ENCODE peak calls at places on chromosomes 7 and 10, in eight cellular contexts. One of them, this sample, is unnamed. For H3K36me3, the result is how much of the 10 kb centered on the place peaks cover.

GRCh38 chr10:74460812-74461211 is 309.8 kb downstream of the ADK start:
- DNase-seq in sigmoid colon: no peak
- DNase-seq in HepG2: no peak
- DNase-seq in K562: no peak
- DNase-seq in transverse colon: no peak
- DNase-seq in suprapubic skin: no peak
- DNase-seq in SK-N-SH: no peak
- DNase-seq in stomach: no peak
- DNase-seq in this sample: no peak

GRCh38 chr7:608954-609711 is 89.5 kb upstream of the PDGFA start:
- DNase-seq in transverse colon: no peak
- DNase-seq in sigmoid colon: no peak
- DNase-seq in SK-N-SH: no peak
- DNase-seq in stomach: no peak
- DNase-seq in suprapubic skin: no peak
- DNase-seq in HepG2: no peak
- DNase-seq in K562: no peak
- DNase-seq in this sample: no peak

GRCh38 chr10:65891073-65891981 is 1034.5 kb upstream of the LRRTM3 start:
- DNase-seq in K562: no peak
- DNase-seq in suprapubic skin: no peak
- DNase-seq in stomach: no peak
- DNase-seq in SK-N-SH: no peak
- DNase-seq in HepG2: no peak
- DNase-seq in transverse colon: no peak
- DNase-seq in sigmoid colon: no peak
- DNase-seq in this sample: no peak

GRCh38 chr10:36448760-36449681 is 676.4 kb upstream of the ANKRD30A start:
- DNase-seq in K562: no peak
- DNase-seq in sigmoid colon: no peak
- DNase-seq in suprapubic skin: no peak
- DNase-seq in transverse colon: no peak
- DNase-seq in HepG2: no peak
- DNase-seq in stomach: no peak
- DNase-seq in SK-N-SH: no peak
- DNase-seq in this sample: no peak

GRCh38 chr7:6422926-6423632 is 24.7 kb downstream of the DAGLB start:
- DNase-seq in sigmoid colon: no peak
- DNase-seq in stomach: peak
- DNase-seq in SK-N-SH: no peak
- DNase-seq in K562: no peak
- DNase-seq in HepG2: no peak
- DNase-seq in suprapubic skin: no peak
- DNase-seq in transverse colon: no peak
- DNase-seq in this sample: no peak

GRCh38 chr10:119136084-119136483 is 29.4 kb downstream of the SFXN4 start:
- DNase-seq in K562: no peak
- DNase-seq in suprapubic skin: no peak
- DNase-seq in sigmoid colon: peak
- DNase-seq in HepG2: no peak
- DNase-seq in stomach: no peak
- DNase-seq in SK-N-SH: no peak
- DNase-seq in transverse colon: no peak
- DNase-seq in this sample: no peak

GRCh38 chr10:6219494-6219836 is 16.7 kb downstream of the PFKFB3 start:
- DNase-seq in K562: no peak
- DNase-seq in suprapubic skin: no peak
- DNase-seq in HepG2: no peak
- DNase-seq in sigmoid colon: peak
- DNase-seq in stomach: no peak
- DNase-seq in SK-N-SH: no peak
- DNase-seq in transverse colon: no peak
- DNase-seq in this sample: no peak

GRCh38 chr10:100303724-100304319 is 17.3 kb upstream of the BLOC1S2 start:
- DNase-seq in sigmoid colon: no peak
- DNase-seq in stomach: no peak
- DNase-seq in K562: peak
- DNase-seq in suprapubic skin: no peak
- DNase-seq in HepG2: peak
- DNase-seq in SK-N-SH: peak
- DNase-seq in transverse colon: no peak
- DNase-seq in this sample: no peak

GRCh38 chr7:117777335-117778150 is 95.7 kb downstream of the CTTNBP2 start:
- DNase-seq in K562: no peak
- DNase-seq in sigmoid colon: no peak
- DNase-seq in stomach: no peak
- DNase-seq in suprapubic skin: no peak
- DNase-seq in SK-N-SH: no peak
- DNase-seq in HepG2: no peak
- DNase-seq in transverse colon: peak
- DNase-seq in this sample: no peak

GRCh38 chr7:157138424-157139141 is at the start of gene UBE3C:
- DNase-seq in sigmoid colon: peak
- DNase-seq in K562: peak
- DNase-seq in HepG2: peak
- DNase-seq in transverse colon: peak
- DNase-seq in SK-N-SH: peak
- DNase-seq in suprapubic skin: peak
- DNase-seq in stomach: peak
- DNase-seq in this sample: no peak

GRCh38 chr10:100568937-100569336 is 33.2 kb downstream of the HIF1AN start:
- DNase-seq in SK-N-SH: peak
- DNase-seq in stomach: no peak
- DNase-seq in transverse colon: no peak
- DNase-seq in suprapubic skin: no peak
- DNase-seq in sigmoid colon: no peak
- DNase-seq in K562: no peak
- DNase-seq in HepG2: no peak
- DNase-seq in this sample: no peak

GRCh38 chr10:114686013-114686412 is 27.9 kb upstream of the ABLIM1 start:
- DNase-seq in HepG2: no peak
- DNase-seq in suprapubic skin: no peak
- DNase-seq in transverse colon: no peak
- DNase-seq in K562: no peak
- DNase-seq in stomach: no peak
- DNase-seq in SK-N-SH: no peak
- DNase-seq in sigmoid colon: no peak
- DNase-seq in this sample: no peak

GRCh38 chr7:118057404-118057803 is 126.6 kb upstream of the LSM8 start:
- DNase-seq in K562: no peak
- DNase-seq in sigmoid colon: no peak
- DNase-seq in suprapubic skin: no peak
- DNase-seq in stomach: no peak
- DNase-seq in SK-N-SH: no peak
- DNase-seq in transverse colon: no peak
- DNase-seq in HepG2: no peak
- DNase-seq in this sample: no peak

GRCh38 chr10:125531470-125531869 is 151.5 kb downstream of the TEX36 start:
- DNase-seq in suprapubic skin: no peak
- DNase-seq in HepG2: no peak
- DNase-seq in SK-N-SH: no peak
- DNase-seq in sigmoid colon: no peak
- DNase-seq in transverse colon: no peak
- DNase-seq in stomach: no peak
- DNase-seq in K562: no peak
- DNase-seq in this sample: no peak

GRCh38 chr7:43458330-43458729 is 124.6 kb upstream of the STK17A start:
- DNase-seq in HepG2: no peak
- DNase-seq in K562: no peak
- DNase-seq in sigmoid colon: no peak
- DNase-seq in SK-N-SH: no peak
- DNase-seq in suprapubic skin: no peak
- DNase-seq in stomach: no peak
- DNase-seq in transverse colon: no peak
- DNase-seq in this sample: no peak

GRCh38 chr7:43461349-43462024 is 121.4 kb upstream of the STK17A start:
- DNase-seq in sigmoid colon: no peak
- DNase-seq in HepG2: no peak
- DNase-seq in transverse colon: no peak
- DNase-seq in K562: no peak
- DNase-seq in suprapubic skin: no peak
- DNase-seq in stomach: no peak
- DNase-seq in SK-N-SH: no peak
- DNase-seq in this sample: no peak

GRCh38 chr7:43460733-43461348 is 122.1 kb upstream of the STK17A start:
- DNase-seq in K562: no peak
- DNase-seq in sigmoid colon: no peak
- DNase-seq in suprapubic skin: no peak
- DNase-seq in stomach: no peak
- DNase-seq in HepG2: peak
- DNase-seq in transverse colon: no peak
- DNase-seq in SK-N-SH: no peak
- DNase-seq in this sample: no peak

GRCh38 chr7:43456200-43456599 is 126.7 kb upstream of the STK17A start:
- DNase-seq in HepG2: peak
- DNase-seq in transverse colon: no peak
- DNase-seq in SK-N-SH: no peak
- DNase-seq in sigmoid colon: no peak
- DNase-seq in suprapubic skin: no peak
- DNase-seq in K562: no peak
- DNase-seq in stomach: no peak
- DNase-seq in this sample: no peak

GRCh38 chr7:43458746-43459337 is 124.1 kb upstream of the STK17A start:
- DNase-seq in suprapubic skin: no peak
- DNase-seq in transverse colon: no peak
- DNase-seq in SK-N-SH: no peak
- DNase-seq in sigmoid colon: no peak
- DNase-seq in HepG2: no peak
- DNase-seq in K562: no peak
- DNase-seq in stomach: no peak
- DNase-seq in this sample: no peak
- H3K36me3 ChIP-seq in suprapubic skin: under half
- H3K36me3 ChIP-seq in transverse colon: under half
- H3K36me3 ChIP-seq in SK-N-SH: under half
- H3K36me3 ChIP-seq in sigmoid colon: under half
- H3K36me3 ChIP-seq in HepG2: under half
- H3K36me3 ChIP-seq in K562: under half
- H3K36me3 ChIP-seq in stomach: under half
- H3K36me3 ChIP-seq in this sample: under half

GRCh38 chr10:76922666-76923065 is 714.9 kb downstream of the KCNMA1 start:
- DNase-seq in sigmoid colon: no peak
- DNase-seq in SK-N-SH: no peak
- DNase-seq in transverse colon: no peak
- DNase-seq in stomach: no peak
- DNase-seq in K562: no peak
- DNase-seq in HepG2: no peak
- DNase-seq in suprapubic skin: no peak
- DNase-seq in this sample: peak
- TF ChIP-seq EP300 in sigmoid colon: no peak
- TF ChIP-seq EP300 in SK-N-SH: no peak
- TF ChIP-seq EP300 in transverse colon: no peak
- TF ChIP-seq EP300 in stomach: no peak
- TF ChIP-seq EP300 in K562: no peak
- TF ChIP-seq EP300 in HepG2: no peak
- TF ChIP-seq EP300 in suprapubic skin: no peak
- TF ChIP-seq EP300 in this sample: no peak

DNA sequence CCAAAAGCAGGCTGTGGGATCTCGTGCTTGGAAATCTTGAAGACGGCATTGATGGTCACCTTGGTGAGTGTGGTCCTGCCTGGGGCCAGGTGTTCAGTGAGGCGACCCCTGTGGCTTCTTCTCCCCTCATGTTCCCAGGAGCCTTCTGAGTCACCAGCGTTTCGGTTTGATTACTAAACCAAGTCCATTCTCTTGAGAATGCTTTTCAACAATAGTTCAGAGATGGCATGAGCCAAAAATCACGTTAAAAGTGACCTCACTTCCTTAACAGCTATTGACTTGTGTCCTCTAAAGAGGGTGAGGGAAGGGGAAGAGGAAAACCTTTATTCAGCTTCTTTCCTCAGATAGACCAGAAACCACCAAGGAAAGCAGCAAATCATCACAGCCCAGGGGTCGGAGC is 315.2 kb downstream of the GATA3 start:
- DNase-seq in stomach: no peak
- DNase-seq in sigmoid colon: no peak
- DNase-seq in SK-N-SH: no peak
- DNase-seq in suprapubic skin: no peak
- DNase-seq in transverse colon: no peak
- DNase-seq in HepG2: no peak
- DNase-seq in K562: no peak
- DNase-seq in this sample: no peak
- TF ChIP-seq POLR2AphosphoS5 in stomach: no peak
- TF ChIP-seq POLR2AphosphoS5 in sigmoid colon: no peak
- TF ChIP-seq POLR2AphosphoS5 in SK-N-SH: no peak
- TF ChIP-seq POLR2AphosphoS5 in suprapubic skin: no peak
- TF ChIP-seq POLR2AphosphoS5 in transverse colon: no peak
- TF ChIP-seq POLR2AphosphoS5 in HepG2: no peak
- TF ChIP-seq POLR2AphosphoS5 in K562: no peak
- TF ChIP-seq POLR2AphosphoS5 in this sample: no peak

GRCh38 chr7:64945776-64946175 is 42.7 kb downstream of the ZNF273 start:
- DNase-seq in K562: no peak
- DNase-seq in stomach: no peak
- DNase-seq in sigmoid colon: no peak
- DNase-seq in HepG2: no peak
- DNase-seq in suprapubic skin: no peak
- DNase-seq in SK-N-SH: no peak
- DNase-seq in transverse colon: no peak
- DNase-seq in this sample: no peak

GRCh38 chr7:64951250-64951848 is 39.5 kb downstream of the ZNF117 start:
- DNase-seq in suprapubic skin: no peak
- DNase-seq in transverse colon: no peak
- DNase-seq in stomach: no peak
- DNase-seq in K562: peak
- DNase-seq in sigmoid colon: no peak
- DNase-seq in HepG2: peak
- DNase-seq in SK-N-SH: peak
- DNase-seq in this sample: no peak

GRCh38 chr7:64945481-64945756 is 42.3 kb downstream of the ZNF273 start:
- DNase-seq in suprapubic skin: no peak
- DNase-seq in stomach: no peak
- DNase-seq in sigmoid colon: no peak
- DNase-seq in K562: no peak
- DNase-seq in HepG2: no peak
- DNase-seq in SK-N-SH: no peak
- DNase-seq in transverse colon: no peak
- DNase-seq in this sample: no peak

GRCh38 chr7:64946772-64947171 is 43.7 kb downstream of the ZNF273 start:
- DNase-seq in K562: no peak
- DNase-seq in transverse colon: no peak
- DNase-seq in SK-N-SH: peak
- DNase-seq in suprapubic skin: no peak
- DNase-seq in HepG2: peak
- DNase-seq in sigmoid colon: no peak
- DNase-seq in stomach: no peak
- DNase-seq in this sample: no peak

DNA sequence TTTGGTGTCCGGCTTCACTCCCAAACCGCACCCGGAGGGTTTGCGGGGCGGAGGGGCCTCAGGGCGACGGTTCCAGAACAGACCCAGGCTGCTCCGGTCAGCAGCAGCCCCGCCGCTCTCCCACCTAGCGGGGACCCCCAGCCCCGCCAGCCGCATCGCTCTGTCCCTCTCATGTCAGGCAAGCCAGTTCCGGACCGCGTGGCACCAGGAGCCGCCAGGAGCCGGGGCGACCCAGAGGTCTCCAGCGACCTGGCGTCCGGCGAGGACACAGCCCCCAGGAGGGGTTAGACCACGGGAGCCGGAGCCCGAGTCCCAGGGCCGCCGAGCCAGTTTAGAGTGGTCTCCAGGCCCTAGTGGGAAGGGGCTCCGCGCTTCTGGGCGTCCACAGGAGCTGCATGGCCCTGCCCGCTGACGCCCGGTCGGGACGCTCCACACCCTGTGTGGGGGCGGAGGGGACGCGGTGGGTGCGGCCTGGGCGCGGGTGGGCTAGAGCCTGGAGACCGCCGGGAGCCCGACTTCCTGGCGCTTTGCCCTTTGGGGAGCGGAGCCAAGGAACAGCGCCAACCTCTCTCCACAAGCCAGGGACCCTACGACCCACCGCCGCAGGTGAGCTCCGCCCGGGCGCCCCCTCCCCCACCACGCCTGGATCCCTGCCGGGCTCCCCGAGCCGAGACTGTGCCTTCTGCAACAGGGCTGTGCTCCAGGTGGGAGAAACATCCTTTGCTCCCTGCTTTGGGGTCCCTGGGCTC is 43.4 kb downstream of the ZNF117 start:
- DNase-seq in suprapubic skin: no peak
- DNase-seq in stomach: no peak
- DNase-seq in HepG2: no peak
- DNase-seq in transverse colon: no peak
- DNase-seq in K562: no peak
- DNase-seq in sigmoid colon: no peak
- DNase-seq in SK-N-SH: peak
- DNase-seq in this sample: no peak
- H3K36me3 ChIP-seq in suprapubic skin: under half
- H3K36me3 ChIP-seq in stomach: under half
- H3K36me3 ChIP-seq in HepG2: under half
- H3K36me3 ChIP-seq in transverse colon: under half
- H3K36me3 ChIP-seq in K562: under half
- H3K36me3 ChIP-seq in sigmoid colon: under half
- H3K36me3 ChIP-seq in SK-N-SH: under half
- H3K36me3 ChIP-seq in this sample: under half